ENCODE peak calls at places on chromosomes 3 and 15, in seven cellular contexts. B, I, Z, K, J, L and X are unnamed samples.

GRCh38 chr3:145801699-145802098 is 359.3 kb downstream of the PLOD2 start:
- DNase-seq in L (no peak), Z (no peak), K (no peak), J (no peak), I (no peak), B (no peak), X (no peak)

GRCh38 chr3:70889162-70890045 is 577.0 kb upstream of the MDFIC2 start:
- DNase-seq in Z (no peak), B (no peak), K (no peak), I (no peak), J (no peak), L (no peak), X (no peak)

GRCh38 chr3:25784971-25785370 is 1.7 kb upstream of the NGLY1 start:
- DNase-seq in I (no peak), Z (no peak), B (no peak), J (no peak), L (no peak), K (no peak), X (no peak)

GRCh38 chr3:132256984-132257383 is 60.2 kb upstream of the ACP3 start:
- DNase-seq in Z (peak; percentile 16), K (no peak), I (no peak), B (peak; percentile 20), L (peak; percentile 15), J (peak; percentile 56), X (peak; percentile 40)

GRCh38 chr15:40776537-40777141 is 6.9 kb downstream of the C15orf62 start:
- DNase-seq in Z (no peak), J (peak; percentile 90), L (no peak), I (no peak), K (no peak), B (no peak), X (peak; percentile 89)

GRCh38 chr3:36763111-36763849 is 1.1 kb downstream of the DCLK3 start:
- DNase-seq in K (no peak), J (no peak), L (no peak), B (no peak), Z (no peak), I (no peak), X (no peak)

GRCh38 chr15:38707802-38708671 is 143.4 kb upstream of the RASGRP1 start:
- DNase-seq in L (peak; percentile 58), J (no peak), Z (peak; percentile 38), B (peak; percentile 44), I (no peak), K (no peak), X (peak; percentile 31)

GRCh38 chr3:111936191-111936841 is 42.5 kb upstream of the ABHD10 start:
- DNase-seq in K (no peak), B (no peak), Z (no peak), L (no peak), I (no peak), J (no peak), X (no peak)

GRCh38 chr3:50539887-50540286 is 27.7 kb downstream of the C3orf18 start:
- DNase-seq in I (no peak), B (no peak), L (peak; percentile 75), Z (no peak), K (no peak), J (no peak), X (no peak)

GRCh38 chr15:90419738-90420487 is 31.9 kb downstream of the IQGAP1 start:
- DNase-seq in K (no peak), I (no peak), L (no peak), Z (no peak), J (no peak), B (no peak), X (no peak)

GRCh38 chr15:84605225-84605882 is 4.5 kb downstream of the ZSCAN2 start:
- DNase-seq in K (no peak), Z (no peak), B (no peak), L (no peak), J (no peak), I (no peak), X (no peak)

GRCh38 chr3:15629860-15630597 is 28.5 kb downstream of the BTD start:
- DNase-seq in B (peak; percentile 76), J (peak; percentile 76), I (no peak), K (peak; percentile 85), Z (peak; percentile 65), L (peak; percentile 86), X (peak; percentile 63)

GRCh38 chr3:9600597-9600996 is 47.0 kb upstream of the LHFPL4 start:
- DNase-seq in Z (peak; percentile 67), I (no peak), B (peak; percentile 73), L (no peak), K (no peak), J (peak; percentile 54), X (peak; percentile 74)

GRCh38 chr3:189508784-189509489 is 122.3 kb upstream of the TP63 start:
- DNase-seq in I (no peak), Z (no peak), K (no peak), L (no peak), J (no peak), B (no peak), X (no peak)

GRCh38 chr3:21889166-21889565 is 138.2 kb upstream of the ZNF385D start:
- DNase-seq in Z (no peak), J (no peak), K (no peak), B (no peak), L (no peak), I (no peak), X (no peak)

GRCh38 chr3:126962756-126963155 is 20.2 kb upstream of the PLXNA1 start:
- DNase-seq in L (no peak), J (no peak), I (no peak), K (peak; percentile 52), B (no peak), Z (no peak), X (no peak)

GRCh38 chr15:66454143-66454542 is 43.4 kb downstream of the SNAPC5 start:
- DNase-seq in L (no peak), I (no peak), Z (no peak), J (no peak), B (no peak), K (no peak), X (no peak)

GRCh38 chr15:22253676-22254408 is 173.5 kb downstream of the OR4M2 start:
- DNase-seq in K (no peak), Z (no peak), I (no peak), L (no peak), B (no peak), J (no peak), X (no peak)

GRCh38 chr15:49831206-49831965 is 210.5 kb downstream of the DTWD1 start:
- DNase-seq in B (no peak), K (peak; percentile 74), Z (no peak), J (no peak), I (peak; percentile 79), L (no peak), X (no peak)

GRCh38 chr15:38440353-38441129 is 13.4 kb upstream of the FAM98B start:
- DNase-seq in J (peak; percentile 54), Z (peak; percentile 33), L (peak; percentile 81), B (peak; percentile 58), I (no peak), K (no peak), X (peak; percentile 49)

GRCh38 chr3:197445886-197446631 is 109.7 kb downstream of the BDH1 start:
- DNase-seq in L (no peak), B (no peak), J (no peak), I (no peak), Z (no peak), K (peak; percentile 50), X (no peak)

GRCh38 chr3:186509423-186509822 is 34.8 kb downstream of the CRYGS start:
- DNase-seq in L (no peak), I (no peak), B (no peak), K (no peak), J (no peak), Z (no peak), X (no peak)

GRCh38 chr3:21668012-21668411 is 83.0 kb downstream of the ZNF385D start:
- DNase-seq in K (no peak), I (no peak), Z (no peak), L (no peak), B (no peak), J (no peak), X (no peak)

GRCh38 chr3:13282528-13282985 is 137.6 kb downstream of the NUP210 start:
- DNase-seq in I (no peak), L (peak; percentile 55), Z (no peak), K (peak; percentile 56), J (no peak), B (peak; percentile 84), X (no peak)

GRCh38 chr3:81214626-81215025 is 546.8 kb downstream of the GBE1 start:
- DNase-seq in Z (no peak), I (no peak), L (no peak), B (no peak), J (no peak), K (no peak), X (no peak)

DNA sequence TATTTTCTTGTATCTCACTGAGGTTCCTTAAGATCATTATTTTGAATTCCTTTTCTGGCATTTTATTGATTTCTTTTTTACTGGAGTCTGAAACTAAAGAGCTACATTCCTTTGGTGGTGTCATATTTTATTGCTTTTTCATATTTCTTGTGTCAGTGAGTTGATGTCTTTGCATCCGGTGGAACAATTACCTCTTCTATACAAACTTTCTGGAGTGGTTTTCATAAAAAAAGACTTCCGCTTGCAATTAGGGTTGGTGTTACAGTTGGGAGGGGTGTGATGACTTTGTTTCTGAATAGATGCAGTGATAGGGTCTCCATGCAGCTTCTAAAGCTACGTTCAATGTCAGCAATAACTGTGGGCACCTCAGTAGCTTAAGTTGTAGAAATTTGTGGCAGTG is 181.7 kb downstream of the LPP start:
- DNase-seq in Z (no peak), K (no peak), B (no peak), J (no peak), L (no peak), I (no peak), X (no peak)
- TF ChIP-seq EP300 in Z (no peak), K (no peak), B (no peak), J (no peak), L (no peak), I (no peak), X (no peak)

DNA sequence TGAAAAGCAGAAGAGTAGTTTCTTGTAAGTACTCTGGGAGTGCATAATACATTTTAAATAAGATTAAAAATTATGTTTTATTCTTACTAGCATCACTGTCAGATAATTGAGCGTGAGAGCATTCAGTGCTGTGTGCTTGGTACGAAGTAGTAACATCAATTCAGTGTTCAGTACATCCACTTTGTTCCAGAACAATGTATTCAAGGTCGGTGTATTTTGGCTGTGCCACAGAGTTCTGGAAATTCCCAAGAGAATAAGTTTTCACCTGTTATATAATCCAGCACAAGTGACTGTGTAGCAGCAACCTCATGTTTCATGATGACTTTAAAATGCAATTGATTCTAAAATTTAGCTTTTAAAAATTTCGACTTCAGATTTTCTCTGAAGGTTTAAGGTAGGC is 130.6 kb downstream of the IGF1R start:
- DNase-seq in J (no peak), I (no peak), B (no peak), L (no peak), K (no peak), Z (no peak), X (no peak)
- TF ChIP-seq POLR2AphosphoS5 in J (no peak), I (no peak), B (no peak), L (no peak), K (no peak), Z (no peak), X (no peak)

DNA sequence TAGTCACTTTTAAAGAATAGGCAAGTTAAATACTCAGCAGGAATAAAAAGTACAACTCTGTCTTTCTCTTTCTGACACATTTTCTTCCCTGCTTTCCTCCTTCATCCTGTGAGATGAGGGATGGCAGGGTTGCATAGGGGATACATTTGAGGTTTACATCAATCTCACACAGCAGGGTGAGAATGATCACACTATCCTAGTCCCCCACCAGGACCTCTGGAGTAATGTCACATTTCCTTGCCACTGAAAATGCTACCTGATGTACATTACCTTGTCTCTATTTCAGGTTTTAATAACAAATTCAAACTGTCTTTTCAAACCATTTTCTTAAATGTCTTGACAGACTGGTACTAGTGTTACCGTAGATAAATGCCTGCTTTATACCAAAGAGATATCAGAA is 816.9 kb downstream of the FHIT start:
- DNase-seq in Z (no peak), L (no peak), J (no peak), I (no peak), B (no peak), K (no peak), X (no peak)
- TF ChIP-seq EP300 in Z (no peak), L (no peak), J (no peak), I (no peak), B (no peak), K (no peak), X (no peak)

GRCh38 chr3:154121236-154122095 is at the start of gene ARHGEF26:
- DNase-seq in I (peak; percentile 94), B (peak; percentile 92), J (peak; percentile 90), K (peak; percentile 95), Z (peak; percentile 91), L (peak; percentile 84), X (peak; percentile 89)
- TF ChIP-seq POLR2AphosphoS5 in I (no peak), B (peak; percentile 48), J (no peak), K (peak; percentile 95), Z (peak; percentile 67), L (no peak), X (no peak)